ENCODE peak calls at places on chromosomes 5 and 9, in six cellular contexts. G is CD8-positive, alpha-beta T cell; Y is NB4; E is fibroblast of lung; V is psoas muscle; R is A673. P is an unnamed sample.

GRCh38 chr5:165079389-165079788 is 1574.0 kb downstream of the MAT2B start:
- DNase-seq in G (no peak), Y (no peak), E (no peak), V (no peak), R (no peak), P (no peak)

GRCh38 chr5:155872801-155873200 is 454.2 kb upstream of the SGCD start:
- DNase-seq in G (no peak), Y (no peak), E (no peak), V (no peak), R (no peak), P (no peak)

GRCh38 chr9:109179801-109180523 is 12.9 kb upstream of the FRRS1L start:
- DNase-seq in G (no peak), Y (no peak), E (no peak), V (no peak), R (no peak), P (no peak)

GRCh38 chr5:128378196-128378595 is 159.8 kb downstream of the FBN2 start:
- DNase-seq in G (no peak), Y (no peak), E (no peak), V (no peak), R (no peak), P (no peak)

GRCh38 chr9:130845901-130846381 is 10.9 kb downstream of the ABL1 start:
- DNase-seq in G (no peak), Y (no peak), E (peak), V (no peak), R (peak), P (peak)

GRCh38 chr9:95880011-95880690 is 4.7 kb downstream of the ERCC6L2 start:
- DNase-seq in G (no peak), Y (no peak), E (peak), V (no peak), R (peak), P (no peak)

GRCh38 chr5:132227485-132228240 is at the start of gene P4HA2:
- DNase-seq in G (peak), Y (peak), E (peak), V (peak), R (peak), P (peak)

GRCh38 chr5:137304227-137304874 is 194.8 kb downstream of the SPOCK1 start:
- DNase-seq in G (no peak), Y (peak), E (no peak), V (no peak), R (no peak), P (no peak)

GRCh38 chr9:89178162-89179120 is at the start of gene SHC3:
- DNase-seq in G (no peak), Y (peak), E (peak), V (no peak), R (peak), P (no peak)

GRCh38 chr9:14278291-14278721 is 35.6 kb downstream of the NFIB start:
- DNase-seq in G (no peak), Y (no peak), E (peak), V (no peak), R (no peak), P (peak)

GRCh38 chr5:149999359-149999758 is 1.1 kb downstream of the TIGD6 start:
- DNase-seq in G (no peak), Y (no peak), E (no peak), V (no peak), R (no peak), P (no peak)

GRCh38 chr5:150000990-150001659 is 586 bp downstream of the HMGXB3 start:
- DNase-seq in G (peak), Y (peak), E (peak), V (peak), R (peak), P (peak)

GRCh38 chr5:149999866-150000260 is 591 bp downstream of the TIGD6 start:
- DNase-seq in G (no peak), Y (no peak), E (no peak), V (no peak), R (no peak), P (no peak)

GRCh38 chr5:150000261-150000989 is at the start of the genes HMGXB3 and TIGD6:
- DNase-seq in G (peak), Y (peak), E (peak), V (peak), R (peak), P (peak)

GRCh38 chr5:150001660-150002493 is 1.3 kb downstream of the HMGXB3 start:
- DNase-seq in G (peak), Y (peak), E (peak), V (no peak), R (peak), P (peak)
- TF ChIP-seq CTCF in G (peak), Y (peak), E (peak), V (peak), R (peak), P (peak)

GRCh38 chr5:141825241-141825671 is 53.0 kb downstream of the PCDH1 start:
- DNase-seq in G (no peak), Y (no peak), E (no peak), V (no peak), R (no peak), P (no peak)

GRCh38 chr5:141824717-141825116 is 53.5 kb downstream of the PCDH1 start:
- DNase-seq in G (no peak), Y (no peak), E (no peak), V (no peak), R (no peak), P (no peak)

GRCh38 chr5:141826674-141827073 is 51.5 kb downstream of the PCDH1 start:
- DNase-seq in G (no peak), Y (no peak), E (no peak), V (peak), R (no peak), P (no peak)

GRCh38 chr5:141828162-141828561 is 50.0 kb downstream of the PCDH1 start:
- DNase-seq in G (no peak), Y (no peak), E (no peak), V (no peak), R (no peak), P (no peak)

GRCh38 chr5:141825836-141826560 is 52.2 kb downstream of the PCDH1 start:
- DNase-seq in G (no peak), Y (peak), E (peak), V (no peak), R (no peak), P (peak)
- TF ChIP-seq CTCF in G (no peak), Y (peak), E (peak), V (peak), R (peak), P (peak)

GRCh38 chr9:26054600-26055516 is 376.6 kb upstream of the TUSC1 start:
- DNase-seq in G (no peak), Y (no peak), E (no peak), V (no peak), R (no peak), P (peak)

GRCh38 chr9:26058111-26058895 is 380.1 kb upstream of the TUSC1 start:
- DNase-seq in G (no peak), Y (no peak), E (no peak), V (no peak), R (no peak), P (no peak)

DNA sequence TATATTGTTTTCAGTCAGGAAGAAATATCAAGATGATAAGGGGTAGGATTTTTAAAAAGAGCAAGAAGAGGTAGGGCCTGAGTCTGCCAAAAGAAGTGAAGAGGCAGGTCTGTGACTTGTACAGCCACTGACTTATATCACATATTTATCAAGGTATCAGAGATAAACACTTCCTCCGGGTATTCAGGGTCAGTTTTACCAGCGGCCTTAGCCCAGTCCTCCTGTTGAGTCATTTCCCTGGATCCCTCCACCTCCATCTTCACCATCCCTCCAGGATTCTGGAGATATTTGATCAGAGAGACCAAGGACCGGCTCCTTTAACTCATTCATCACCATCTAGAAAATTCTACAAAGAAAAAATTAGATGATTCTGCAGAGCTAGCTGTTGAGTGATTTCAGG is 375.7 kb upstream of the TUSC1 start:
- DNase-seq in G (no peak), Y (no peak), E (no peak), V (no peak), R (no peak), P (no peak)
- TF ChIP-seq CTCF in G (no peak), Y (no peak), E (no peak), V (no peak), R (no peak), P (no peak)

GRCh38 chr9:68508547-68508946 is 32.1 kb downstream of the TMEM252 start:
- DNase-seq in G (no peak), Y (no peak), E (peak), V (no peak), R (no peak), P (no peak)

GRCh38 chr9:68505681-68506409 is 34.8 kb downstream of the TMEM252 start:
- DNase-seq in G (no peak), Y (peak), E (peak), V (no peak), R (no peak), P (no peak)

GRCh38 chr9:68509689-68510088 is 31.0 kb downstream of the TMEM252 start:
- DNase-seq in G (no peak), Y (no peak), E (no peak), V (no peak), R (no peak), P (no peak)

GRCh38 chr9:68507796-68508145 is 32.9 kb downstream of the TMEM252 start:
- DNase-seq in G (no peak), Y (no peak), E (no peak), V (no peak), R (no peak), P (no peak)

DNA sequence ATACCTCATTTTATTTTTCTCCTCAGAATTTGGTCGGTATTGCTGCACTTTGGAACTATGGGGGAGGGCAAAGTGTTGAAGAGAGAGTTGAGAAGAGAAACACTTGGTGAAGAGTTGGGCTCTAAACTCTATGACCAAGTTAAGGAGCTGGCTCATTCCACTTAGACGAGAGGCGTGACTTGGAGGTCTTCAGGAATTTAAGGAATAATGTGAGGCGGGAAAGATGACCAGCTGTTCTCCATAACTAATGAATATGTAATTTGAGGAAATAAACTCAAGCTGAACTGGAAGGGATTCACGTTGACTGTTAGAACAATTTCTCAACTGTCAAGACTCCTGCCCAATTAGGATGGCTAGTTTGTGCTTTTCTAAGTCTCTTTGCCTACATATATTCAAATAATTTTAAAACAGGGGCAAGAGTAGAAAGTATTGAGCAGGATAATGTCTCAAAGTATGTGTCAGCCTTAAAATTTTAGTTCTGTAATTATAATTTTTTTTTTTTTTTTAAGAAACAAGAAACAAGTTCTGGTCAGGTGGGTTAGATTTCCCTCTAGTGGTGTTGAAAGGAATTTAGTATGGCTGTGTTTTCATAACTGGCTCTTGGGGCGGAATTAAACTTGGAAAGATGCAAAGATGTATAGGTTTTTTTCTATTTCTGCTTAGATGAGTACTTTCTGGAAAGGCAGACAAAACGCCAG is 33.4 kb downstream of the TMEM252 start:
- DNase-seq in G (no peak), Y (peak), E (peak), V (no peak), R (peak), P (peak)
- TF ChIP-seq CTCF in G (no peak), Y (peak), E (peak), V (peak), R (peak), P (peak)

GRCh38 chr9:2017459-2018161 is 2.5 kb downstream of the SMARCA2 start:
- DNase-seq in G (peak), Y (peak), E (peak), V (peak), R (peak), P (peak)

GRCh38 chr9:2017209-2017458 is 2.0 kb downstream of the SMARCA2 start:
- DNase-seq in G (no peak), Y (no peak), E (no peak), V (no peak), R (peak), P (no peak)

GRCh38 chr9:2018162-2018643 is 3.1 kb downstream of the SMARCA2 start:
- DNase-seq in G (no peak), Y (no peak), E (no peak), V (no peak), R (no peak), P (no peak)

GRCh38 chr9:2015581-2016410 is 649 bp downstream of the SMARCA2 start:
- DNase-seq in G (peak), Y (peak), E (peak), V (peak), R (peak), P (peak)

DNA sequence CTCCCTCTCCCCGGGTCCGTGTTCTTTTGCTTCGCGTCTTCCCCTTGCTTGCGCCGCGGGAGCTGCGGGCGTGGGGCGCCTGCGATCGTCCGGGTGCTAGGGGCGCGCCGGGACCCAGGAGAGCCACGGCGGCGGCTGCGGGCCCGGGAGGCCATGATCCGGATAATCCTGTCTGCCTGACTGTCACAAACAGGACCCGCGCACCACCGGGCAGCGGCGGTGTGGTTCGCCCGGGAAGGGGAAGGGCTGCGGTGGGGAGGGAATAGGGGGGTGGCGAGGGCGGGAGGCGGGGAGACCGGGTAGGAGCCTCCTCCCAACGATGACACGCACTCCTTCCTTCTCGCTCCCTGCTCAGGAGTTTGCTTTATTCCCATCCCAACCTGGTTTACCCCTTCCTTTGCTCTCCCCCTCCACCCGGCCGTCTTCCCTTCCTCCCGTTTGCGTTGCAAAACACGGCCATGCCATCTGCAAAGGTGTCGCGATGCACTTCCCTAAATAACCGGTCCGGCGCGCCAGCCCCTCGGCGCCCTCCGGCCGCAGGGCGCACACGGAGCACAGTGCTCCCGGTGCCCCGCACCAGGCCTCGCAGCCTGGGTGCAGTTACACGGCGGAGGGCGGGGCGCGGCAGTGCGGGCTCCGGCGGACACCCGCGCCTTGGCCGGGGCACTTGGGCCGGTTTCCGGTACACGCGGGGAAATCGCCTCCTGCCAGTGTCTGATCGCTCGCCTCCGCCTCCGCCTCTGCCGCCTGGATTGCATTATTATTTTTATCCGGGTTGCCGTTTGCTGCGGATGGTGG is 1.5 kb downstream of the SMARCA2 start:
- DNase-seq in G (peak), Y (peak), E (peak), V (peak), R (peak), P (peak)
- TF ChIP-seq CTCF in G (no peak), Y (no peak), E (no peak), V (no peak), R (peak), P (no peak)

GRCh38 chr9:114341991-114342390 is 12.3 kb downstream of the ORM2 start:
- DNase-seq in G (no peak), Y (no peak), E (no peak), V (no peak), R (no peak), P (no peak)

GRCh38 chr9:114338187-114338586 is 8.5 kb downstream of the ORM2 start:
- DNase-seq in G (no peak), Y (no peak), E (no peak), V (no peak), R (no peak), P (no peak)

GRCh38 chr9:114341152-114341830 is 11.6 kb downstream of the ORM2 start:
- DNase-seq in G (no peak), Y (no peak), E (no peak), V (no peak), R (no peak), P (no peak)

GRCh38 chr9:114336699-114337395 is 7.2 kb downstream of the ORM2 start:
- DNase-seq in G (no peak), Y (no peak), E (no peak), V (no peak), R (no peak), P (no peak)

DNA sequence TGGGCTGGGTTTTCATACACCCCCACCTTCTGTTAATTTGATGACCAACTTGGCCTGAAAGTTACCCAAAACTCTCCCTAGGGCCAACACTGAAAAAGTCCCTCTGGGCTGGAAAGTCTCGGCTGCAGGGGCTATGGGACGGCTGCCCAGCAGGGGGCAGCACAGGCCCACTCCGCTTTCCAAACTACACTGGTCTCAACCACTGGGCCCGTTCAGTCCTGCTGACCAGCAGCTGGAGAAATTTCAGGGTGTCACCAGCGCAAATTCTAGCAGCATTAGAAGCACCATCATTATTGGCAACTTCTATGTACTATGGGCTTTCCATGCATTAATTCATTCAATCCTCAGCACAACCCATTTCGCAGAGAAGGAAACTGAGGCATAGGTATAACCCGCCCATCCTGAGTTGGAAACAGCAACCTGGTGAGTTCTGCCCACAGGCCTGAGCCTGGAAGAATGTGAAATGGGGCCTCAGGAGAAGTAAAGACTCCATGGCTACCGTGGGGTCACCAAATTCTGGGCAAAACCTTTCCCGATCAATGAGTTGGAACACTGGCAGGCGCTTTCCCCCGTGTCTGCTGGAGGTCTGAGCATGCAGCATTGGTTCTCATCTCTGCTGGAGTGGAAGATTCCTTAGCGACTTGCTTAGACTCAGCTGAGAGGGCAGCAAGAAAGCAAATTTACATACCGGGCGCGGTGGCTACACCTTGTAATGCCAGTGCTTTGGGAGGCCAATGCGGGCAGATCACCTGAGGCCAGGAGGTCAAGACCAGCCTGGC is 9.7 kb downstream of the ORM2 start:
- DNase-seq in G (peak), Y (peak), E (peak), V (peak), R (peak), P (peak)
- TF ChIP-seq CTCF in G (peak), Y (peak), E (peak), V (peak), R (peak), P (peak)

GRCh38 chr9:17731308-17731707 is 152.4 kb downstream of the SH3GL2 start:
- DNase-seq in G (no peak), Y (no peak), E (no peak), V (no peak), R (no peak), P (no peak)

GRCh38 chr9:17735859-17736258 is 157.0 kb downstream of the SH3GL2 start:
- DNase-seq in G (no peak), Y (no peak), E (no peak), V (no peak), R (no peak), P (no peak)

GRCh38 chr9:17739022-17739421 is 160.2 kb downstream of the SH3GL2 start:
- DNase-seq in G (no peak), Y (no peak), E (no peak), V (no peak), R (no peak), P (no peak)

GRCh38 chr9:17734674-17735073 is 155.8 kb downstream of the SH3GL2 start:
- DNase-seq in G (no peak), Y (no peak), E (no peak), V (no peak), R (no peak), P (no peak)
- TF ChIP-seq CTCF in G (no peak), Y (no peak), E (no peak), V (no peak), R (no peak), P (no peak)

GRCh38 chr5:77620404-77620803 is 18.1 kb downstream of the OTP start:
- DNase-seq in G (no peak), Y (no peak), E (no peak), V (no peak), R (no peak), P (peak)
- TF ChIP-seq CTCF in G (no peak), Y (no peak), E (no peak), V (no peak), R (no peak), P (no peak)

GRCh38 chr5:174752121-174752520 is 27.7 kb downstream of the MSX2 start:
- DNase-seq in G (no peak), Y (no peak), E (no peak), V (no peak), R (no peak), P (no peak)

GRCh38 chr5:174750720-174751119 is 26.3 kb downstream of the MSX2 start:
- DNase-seq in G (no peak), Y (no peak), E (peak), V (no peak), R (peak), P (peak)

GRCh38 chr5:174759091-174759490 is 34.7 kb downstream of the MSX2 start:
- DNase-seq in G (no peak), Y (no peak), E (no peak), V (no peak), R (no peak), P (no peak)

GRCh38 chr5:174751154-174751990 is 27.0 kb downstream of the MSX2 start:
- DNase-seq in G (no peak), Y (no peak), E (no peak), V (peak), R (peak), P (peak)

DNA sequence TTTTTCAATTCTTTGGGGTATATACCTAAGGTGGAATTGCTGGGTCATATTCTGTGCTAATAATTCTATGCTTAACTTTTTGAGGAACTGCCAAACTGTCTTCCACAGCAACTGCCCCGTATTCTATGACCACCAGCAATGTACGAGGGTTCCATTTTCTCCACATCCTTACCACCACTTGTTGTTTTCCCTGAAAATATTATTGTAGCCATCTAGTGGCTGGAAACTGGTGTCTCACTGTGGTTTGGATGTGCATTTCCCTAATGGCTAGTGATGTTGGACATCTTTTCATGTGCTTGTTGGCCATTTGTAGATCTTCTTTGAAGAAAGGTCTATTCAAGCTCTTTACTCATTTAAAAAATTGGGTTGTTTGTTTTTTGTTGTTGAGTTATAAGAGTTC is 30.7 kb downstream of the MSX2 start:
- DNase-seq in G (no peak), Y (peak), E (peak), V (no peak), R (peak), P (peak)
- TF ChIP-seq CTCF in G (no peak), Y (no peak), E (peak), V (no peak), R (peak), P (peak)

P was measured in MCF 10A.